ENCODE peak calls at places on chromosome 18, in nine cellular contexts. X is HCT116, A is sigmoid colon, O is neural progenitor cell, T is endodermal cell, E is NCI-H2171 treated with DMSO at 0.1 percent for 48 hours, J is fibroblast of lung, G is ELR, F is NCI-H1417. Z is an unnamed sample.

GRCh38 chr18:43578636-43579203 is 301.4 kb upstream of the SYT4 start:
- DNase-seq in A (no peak), T (no peak), O (no peak), X (no peak), F (no peak), J (peak; percentile 23), G (no peak), E (no peak), Z (no peak)

GRCh38 chr18:44819944-44820510 is 139.3 kb downstream of the SETBP1 start:
- DNase-seq in G (no peak), T (peak; percentile 65), O (no peak), F (no peak), J (no peak), A (peak; percentile 86), E (no peak), X (no peak), Z (no peak)

GRCh38 chr18:59035591-59035990 is 104.1 kb upstream of the SEC11C start:
- DNase-seq in G (no peak), E (peak; percentile 15), J (no peak), T (peak; percentile 29), X (no peak), O (no peak), F (no peak), A (no peak), Z (no peak)

GRCh38 chr18:21682276-21683051 is 22.1 kb downstream of the ABHD3 start:
- DNase-seq in E (no peak), A (no peak), X (no peak), J (peak; percentile 79), O (peak; percentile 68), T (no peak), G (peak; percentile 56), F (no peak), Z (no peak)

GRCh38 chr18:61831071-61831470 is 61.7 kb downstream of the RNF152 start:
- DNase-seq in F (peak; percentile 63), A (no peak), G (peak; percentile 34), E (no peak), O (no peak), J (peak; percentile 18), T (no peak), X (no peak), Z (no peak)

GRCh38 chr18:45951021-45951714 is 16.0 kb downstream of the EPG5 start:
- DNase-seq in O (no peak), J (peak; percentile 90), F (no peak), X (peak; percentile 28), E (no peak), T (no peak), A (no peak), G (peak; percentile 92), Z (no peak)

GRCh38 chr18:9101730-9102390 is 639 bp upstream of the NDUFV2 start:
- DNase-seq in E (no peak), J (peak; percentile 76), G (peak; percentile 79), X (peak; percentile 44), O (no peak), T (no peak), A (no peak), F (no peak), Z (no peak)

GRCh38 chr18:7601249-7601620 is 34.1 kb downstream of the PTPRM start:
- DNase-seq in G (peak; percentile 89), E (no peak), A (no peak), F (no peak), J (peak; percentile 93), O (no peak), T (peak; percentile 76), X (no peak), Z (peak; percentile 45)

GRCh38 chr18:67410671-67411070 is 105.8 kb downstream of the DSEL start:
- DNase-seq in O (no peak), X (no peak), J (peak; percentile 73), T (no peak), F (no peak), E (no peak), A (no peak), G (no peak), Z (no peak)

GRCh38 chr18:58727776-58728500 is 56.7 kb downstream of the MALT1 start:
- DNase-seq in T (no peak), O (no peak), G (no peak), J (peak; percentile 38), E (no peak), F (no peak), A (no peak), X (no peak), Z (no peak)

GRCh38 chr18:12885500-12885899 is 1.5 kb upstream of the PTPN2 start:
- DNase-seq in E (no peak), A (no peak), J (no peak), O (no peak), X (no peak), F (no peak), T (peak; percentile 76), G (no peak), Z (no peak)

GRCh38 chr18:48721308-48721707 is 182.5 kb downstream of the CTIF start:
- DNase-seq in X (no peak), E (no peak), F (no peak), J (no peak), G (no peak), T (no peak), A (no peak), O (no peak), Z (no peak)

GRCh38 chr18:49041677-49042570 is 91.2 kb upstream of the SMAD7 start:
- DNase-seq in F (no peak), T (peak; percentile 86), E (peak; percentile 24), G (peak; percentile 73), O (peak; percentile 45), J (peak; percentile 47), A (peak; percentile 80), X (peak; percentile 16), Z (no peak)

GRCh38 chr18:615773-616172 is 19.0 kb downstream of the CLUL1 start:
- DNase-seq in A (peak; percentile 66), O (no peak), F (no peak), E (no peak), T (no peak), G (peak; percentile 41), J (peak; percentile 10), X (no peak), Z (no peak)

GRCh38 chr18:23805898-23806297 is 116.6 kb downstream of the LAMA3 start:
- DNase-seq in T (no peak), F (no peak), X (no peak), A (no peak), O (no peak), G (peak; percentile 20), J (peak; percentile 58), E (no peak), Z (no peak)

GRCh38 chr18:68679531-68679930 is 35.4 kb downstream of the TMX3 start:
- DNase-seq in T (no peak), F (no peak), A (no peak), J (peak; percentile 28), G (peak; percentile 3), X (no peak), O (no peak), E (no peak), Z (no peak)

GRCh38 chr18:26438980-26439379 is 109.4 kb downstream of the KCTD1 start:
- DNase-seq in T (no peak), E (no peak), J (no peak), G (no peak), F (no peak), O (no peak), A (no peak), X (no peak), Z (no peak)

GRCh38 chr18:10015288-10015701 is 101.5 kb downstream of the VAPA start:
- DNase-seq in E (no peak), F (no peak), J (peak; percentile 75), G (peak; percentile 43), O (no peak), T (peak; percentile 24), X (no peak), A (no peak), Z (no peak)

GRCh38 chr18:5475252-5475651 is 68.5 kb downstream of the EPB41L3 start:
- DNase-seq in T (no peak), J (no peak), A (peak; percentile 70), G (no peak), X (no peak), O (no peak), F (no peak), E (no peak), Z (no peak)

GRCh38 chr18:78979058-78979680 is 449 bp upstream of the SALL3 start:
- DNase-seq in E (no peak), O (peak; percentile 87), T (peak; percentile 84), X (no peak), J (peak; percentile 75), G (no peak), A (no peak), F (no peak), Z (no peak)

GRCh38 chr18:76686737-76687231 is 135.6 kb upstream of the ZNF236 start:
- DNase-seq in A (peak; percentile 84), F (peak; percentile 44), O (peak; percentile 73), T (peak; percentile 85), E (peak; percentile 45), G (peak; percentile 67), X (peak; percentile 44), J (peak; percentile 72), Z (no peak)

GRCh38 chr18:32093106-32093511 is 1.4 kb downstream of the RNF138 start:
- DNase-seq in T (peak; percentile 76), J (peak; percentile 65), G (peak; percentile 62), E (peak; percentile 54), F (peak; percentile 55), O (peak; percentile 86), X (no peak), A (peak; percentile 77), Z (no peak)

GRCh38 chr18:42921261-42921737 is 194.2 kb downstream of the RIT2 start:
- DNase-seq in A (no peak), O (peak; percentile 25), F (no peak), E (no peak), X (no peak), G (no peak), J (no peak), T (peak; percentile 48), Z (no peak)

GRCh38 chr18:48931680-48932461 is 18.9 kb downstream of the SMAD7 start:
- DNase-seq in F (no peak), A (no peak), X (no peak), O (no peak), G (peak; percentile 46), T (no peak), J (no peak), E (no peak), Z (no peak)

GRCh38 chr18:49491857-49492693 is 5.0 kb upstream of the C18orf32 start:
- DNase-seq in O (peak; percentile 98), X (peak; percentile 99), E (peak; percentile 99), A (peak; percentile 97), T (peak; percentile 95), J (peak; percentile 99), G (peak; percentile 99), F (peak; percentile 98), Z (peak; percentile 99)

GRCh38 chr18:72376256-72376655 is 167.9 kb downstream of the CBLN2 start:
- DNase-seq in X (no peak), E (no peak), A (no peak), T (no peak), G (no peak), F (no peak), J (no peak), O (no peak), Z (no peak)

GRCh38 chr18:69636529-69637301 is 236.0 kb downstream of the DOK6 start:
- DNase-seq in A (no peak), O (peak; percentile 33), J (no peak), E (no peak), G (peak; percentile 10), F (no peak), X (no peak), T (peak; percentile 73), Z (no peak)

GRCh38 chr18:46591821-46592391 is 65.1 kb downstream of the LOXHD1 start:
- DNase-seq in E (no peak), T (no peak), A (no peak), F (no peak), X (no peak), J (no peak), O (peak; percentile 18), G (no peak), Z (no peak)

GRCh38 chr18:28108801-28109200 is 68.1 kb downstream of the CDH2 start:
- DNase-seq in A (no peak), X (no peak), E (peak; percentile 7), T (no peak), J (peak; percentile 69), G (peak; percentile 22), F (no peak), O (peak; percentile 21), Z (no peak)

GRCh38 chr18:56933472-56933871 is 213.4 kb upstream of the BOD1L2 start:
- DNase-seq in E (no peak), X (no peak), O (no peak), F (no peak), A (no peak), T (no peak), J (no peak), G (no peak), Z (no peak)

GRCh38 chr18:65439184-65439583 is 311.6 kb upstream of the CDH7 start:
- DNase-seq in J (no peak), G (no peak), F (no peak), E (no peak), X (no peak), T (no peak), A (no peak), O (peak; percentile 6), Z (no peak)

Z was measured in HFF-Myc.